ENCODE peak calls at places on chromosomes 1 and 21, in five cellular contexts. Z is epithelial cell of esophagus, R is H1, N is uterus, C is fibroblast of lung. X is an unnamed sample.

GRCh38 chr21:31201144-31201543 is 142.9 kb downstream of the TIAM1 start:
- DNase-seq in Z (no peak), N (no peak), R (no peak), C (no peak), X (no peak)

GRCh38 chr1:239436286-239436685 is 49.9 kb downstream of the CHRM3 start:
- DNase-seq in C (no peak), R (no peak), N (no peak), Z (no peak), X (no peak)

GRCh38 chr1:180851995-180852887 is 60.5 kb upstream of the KIAA1614 start:
- DNase-seq in C (no peak), Z (no peak), R (no peak), N (no peak), X (no peak)

GRCh38 chr1:198267921-198268320 is 111.1 kb downstream of the NEK7 start:
- DNase-seq in Z (peak; percentile 29), R (no peak), N (no peak), C (peak; percentile 39), X (no peak)

GRCh38 chr1:10626781-10627410 is 152.1 kb downstream of the PEX14 start:
- DNase-seq in R (no peak), Z (peak; percentile 43), N (no peak), C (no peak), X (no peak)

GRCh38 chr21:33124879-33125278 is 54.9 kb downstream of the OLIG1 start:
- DNase-seq in R (no peak), N (no peak), Z (no peak), C (no peak), X (no peak)

GRCh38 chr1:169550294-169550693 is 36.0 kb downstream of the F5 start:
- DNase-seq in C (peak; percentile 55), R (no peak), N (no peak), Z (peak; percentile 60), X (peak; percentile 12)

GRCh38 chr1:87334351-87335174 is 5.9 kb downstream of the LMO4 start:
- DNase-seq in C (peak; percentile 42), N (no peak), R (peak; percentile 71), Z (peak; percentile 44), X (no peak)

GRCh38 chr21:45289655-45290515 is 2.2 kb upstream of the POFUT2 start:
- DNase-seq in Z (no peak), N (no peak), C (peak; percentile 39), R (peak; percentile 33), X (no peak)

GRCh38 chr1:30888391-30888790 is 20.2 kb downstream of the SDC3 start:
- DNase-seq in Z (no peak), C (peak; percentile 96), R (no peak), N (peak; percentile 77), X (no peak)

GRCh38 chr1:83508485-83509151 is 490.3 kb downstream of the TTLL7 start:
- DNase-seq in C (peak; percentile 91), N (peak; percentile 11), Z (no peak), R (no peak), X (peak; percentile 84)

GRCh38 chr1:222124602-222125001 is 382.7 kb upstream of the DUSP10 start:
- DNase-seq in N (no peak), R (no peak), C (no peak), Z (peak; percentile 28), X (no peak)

GRCh38 chr1:12549106-12549459 is 68.9 kb downstream of the DHRS3 start:
- DNase-seq in Z (no peak), R (no peak), C (peak; percentile 22), N (peak; percentile 74), X (no peak)

GRCh38 chr1:153842006-153842471 is 66.8 kb downstream of the SLC27A3 start:
- DNase-seq in Z (no peak), C (no peak), R (no peak), N (no peak), X (peak; percentile 74)

GRCh38 chr21:38377165-38378093 is 120.6 kb downstream of the KCNJ15 start:
- DNase-seq in N (no peak), C (no peak), R (no peak), Z (peak; percentile 21), X (no peak)

GRCh38 chr1:11792106-11792505 is 13.7 kb downstream of the MTHFR start:
- DNase-seq in R (no peak), Z (no peak), N (no peak), C (no peak), X (no peak)

GRCh38 chr1:203839081-203839480 is 22.3 kb upstream of the SNRPE start:
- DNase-seq in Z (no peak), C (peak; percentile 75), R (no peak), N (no peak), X (no peak)

GRCh38 chr1:151157067-151157531 is 650 bp downstream of the TNFAIP8L2 start:
- DNase-seq in C (no peak), N (no peak), Z (no peak), R (no peak), X (no peak)

GRCh38 chr1:151159373-151159772 is 2.9 kb downstream of the TNFAIP8L2 start:
- DNase-seq in N (no peak), C (no peak), R (no peak), Z (no peak), X (no peak)

GRCh38 chr1:151158751-151159251 is 2.4 kb downstream of the TNFAIP8L2 start:
- DNase-seq in R (no peak), Z (no peak), C (no peak), N (no peak), X (no peak)

GRCh38 chr1:151158311-151158710 is 1.9 kb downstream of the TNFAIP8L2 start:
- DNase-seq in R (no peak), N (no peak), C (no peak), Z (no peak), X (no peak)

DNA sequence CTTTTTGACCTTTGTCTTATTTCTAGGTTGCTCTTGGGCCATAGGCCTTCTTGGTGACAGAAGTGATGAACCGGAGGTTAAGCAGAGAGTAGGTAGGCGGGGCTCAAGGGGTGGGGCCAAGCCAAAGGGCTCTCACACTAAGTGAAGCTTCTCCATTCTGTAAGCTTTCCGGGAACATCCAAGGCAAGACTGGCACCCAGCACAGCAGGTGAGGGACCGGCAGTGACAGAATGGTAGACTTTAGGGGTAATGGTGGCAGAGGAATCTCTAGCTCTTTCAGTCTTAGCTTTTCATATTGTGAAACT is at the start of gene TNFAIP8L2:
- DNase-seq in C (no peak), N (no peak), R (no peak), Z (peak; percentile 24), X (peak; percentile 34)
- H3K4me3 ChIP-seq in C (no peak within 1 kb of the TSS), N (no peak within 1 kb of the TSS), R (no peak within 1 kb of the TSS), Z (no peak within 1 kb of the TSS), X (peak within 1 kb of the TSS; percentile 64)

GRCh38 chr1:113660053-113660452 is 99.2 kb downstream of the PHTF1 start:
- DNase-seq in Z (peak; percentile 42), R (no peak), C (no peak), N (no peak), X (no peak)

GRCh38 chr1:113657126-113657525 is 102.2 kb downstream of the PHTF1 start:
- DNase-seq in N (no peak), Z (no peak), C (no peak), R (no peak), X (no peak)

GRCh38 chr1:113662097-113662496 is 97.2 kb downstream of the PHTF1 start:
- DNase-seq in R (no peak), Z (no peak), N (no peak), C (no peak), X (no peak)

GRCh38 chr1:113657556-113658063 is 101.7 kb downstream of the PHTF1 start:
- DNase-seq in R (no peak), N (no peak), Z (no peak), C (no peak), X (no peak)

GRCh38 chr1:113659010-113659409 is 100.3 kb downstream of the PHTF1 start:
- DNase-seq in Z (no peak), C (no peak), R (no peak), N (no peak), X (no peak)
- TF ChIP-seq CTCF in Z (no peak), C (no peak), R (no peak), N (no peak), X (no peak)

GRCh38 chr1:65998763-65999583 is 206.3 kb downstream of the PDE4B start:
- DNase-seq in Z (no peak), N (no peak), R (no peak), C (no peak), X (no peak)

GRCh38 chr1:65995326-65995725 is 202.6 kb downstream of the PDE4B start:
- DNase-seq in R (no peak), N (no peak), C (no peak), Z (no peak), X (no peak)

GRCh38 chr1:65995928-65996327 is 203.2 kb downstream of the PDE4B start:
- DNase-seq in Z (no peak), R (no peak), N (no peak), C (no peak), X (no peak)

GRCh38 chr1:66000033-66000637 is 207.4 kb downstream of the PDE4B start:
- DNase-seq in Z (no peak), C (peak; percentile 33), N (no peak), R (no peak), X (no peak)

GRCh38 chr1:65997693-65998092 is 205.0 kb downstream of the PDE4B start:
- DNase-seq in N (no peak), C (no peak), R (no peak), Z (no peak), X (no peak)
- H3K4me3 ChIP-seq in N (no peak overlapping the region), C (no peak overlapping the region), R (no peak overlapping the region), Z (no peak overlapping the region), X (no peak overlapping the region)

GRCh38 chr1:59017501-59018231 is 233.8 kb upstream of the JUN start:
- DNase-seq in R (no peak), C (peak; percentile 24), N (no peak), Z (peak; percentile 60), X (no peak)

GRCh38 chr1:59018446-59018845 is 234.6 kb upstream of the JUN start:
- DNase-seq in R (no peak), Z (no peak), C (no peak), N (no peak), X (no peak)

GRCh38 chr1:59014827-59015226 is 231.0 kb upstream of the JUN start:
- DNase-seq in Z (no peak), N (no peak), C (no peak), R (no peak), X (no peak)

GRCh38 chr1:59015708-59016107 is 231.9 kb upstream of the JUN start:
- DNase-seq in N (peak; percentile 67), Z (peak; percentile 94), R (no peak), C (peak; percentile 61), X (no peak)

DNA sequence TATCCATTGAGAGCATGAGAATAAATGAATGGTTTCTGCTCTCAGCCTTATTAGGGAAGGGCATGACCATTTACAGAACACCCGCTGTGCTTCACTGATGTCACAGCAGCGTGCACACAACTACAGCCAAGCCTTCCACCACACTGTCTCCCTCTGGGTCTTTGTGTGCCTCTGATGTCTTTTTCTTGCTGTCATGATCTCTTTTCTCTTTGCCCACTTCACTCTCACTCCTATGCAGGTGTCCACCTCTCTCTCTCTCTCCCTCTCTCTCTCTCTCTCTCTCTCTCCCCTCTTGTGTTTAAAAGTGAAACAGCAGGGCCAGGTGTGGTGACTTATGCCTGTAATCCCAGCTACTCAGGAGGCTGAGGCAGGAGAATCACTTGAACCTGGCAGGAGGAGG is 232.5 kb upstream of the JUN start:
- DNase-seq in Z (peak; percentile 33), R (no peak), N (no peak), C (no peak), X (no peak)
- TF ChIP-seq CTCF in Z (peak; percentile 18), R (no peak), N (no peak), C (no peak), X (no peak)

X was measured in GM12864.